ENCODE peak calls at places on chromosomes 5 and 9, in ten cellular contexts. L is CD8-positive, alpha-beta T cell; A is OCI-LY7; S is neural crest cell; F is tibial nerve; I is WTC11; G is breast epithelium; Q is endothelial cell of umbilical vein; R is GM13976; D is H9. C is an unnamed sample.

GRCh38 chr5:63962345-63962744 is at the start of gene HTR1A:
- DNase-seq in D (no peak), S (no peak), R (no peak), A (no peak), G (no peak), Q (no peak), F (no peak), I (peak; percentile 17), L (no peak), C (no peak)

GRCh38 chr9:16526380-16526779 is 344.1 kb downstream of the BNC2 start:
- DNase-seq in L (no peak), I (no peak), S (no peak), A (no peak), R (no peak), D (no peak), Q (peak; percentile 94), G (no peak), F (no peak), C (no peak)

GRCh38 chr5:1995491-1995890 is 112.8 kb upstream of the IRX4 start:
- DNase-seq in L (no peak), I (no peak), S (no peak), G (no peak), D (no peak), A (no peak), Q (no peak), F (no peak), R (no peak), C (no peak)

GRCh38 chr5:142178651-142179050 is 70.1 kb downstream of the NDFIP1 start:
- DNase-seq in S (no peak), G (no peak), R (no peak), L (no peak), A (no peak), D (no peak), I (no peak), F (no peak), Q (no peak), C (no peak)

GRCh38 chr9:22342489-22343217 is 104.0 kb upstream of the DMRTA1 start:
- DNase-seq in Q (peak; percentile 4), L (no peak), G (no peak), I (no peak), F (no peak), S (no peak), D (no peak), R (no peak), A (no peak), C (no peak)

GRCh38 chr5:124238350-124238749 is 508.1 kb downstream of the ZNF608 start:
- DNase-seq in F (no peak), L (no peak), I (no peak), S (no peak), Q (no peak), G (no peak), A (no peak), D (no peak), R (no peak), C (no peak)

GRCh38 chr9:19682416-19682815 is 106.4 kb downstream of the SLC24A2 start:
- DNase-seq in A (no peak), D (no peak), I (no peak), L (no peak), Q (no peak), F (no peak), R (no peak), S (no peak), G (no peak), C (no peak)

GRCh38 chr5:134227259-134227658 is 1.4 kb upstream of the PPP2CA start:
- DNase-seq in A (peak; percentile 30), L (no peak), S (no peak), G (no peak), F (no peak), D (peak; percentile 76), Q (no peak), I (peak; percentile 53), R (no peak), C (no peak)

GRCh38 chr5:115190388-115190787 is 20.7 kb upstream of the TRIM36 start:
- DNase-seq in A (no peak), L (no peak), G (no peak), I (no peak), S (no peak), F (no peak), Q (no peak), R (no peak), D (no peak), C (no peak)

GRCh38 chr9:90219548-90220118 is 423.0 kb downstream of the DIRAS2 start:
- DNase-seq in R (peak; percentile 64), G (no peak), F (no peak), L (peak; percentile 24), D (peak; percentile 68), I (peak; percentile 75), A (peak; percentile 19), Q (no peak), S (no peak), C (no peak)

GRCh38 chr5:131198625-131199024 is 27.9 kb downstream of the LYRM7 start:
- DNase-seq in G (no peak), L (no peak), Q (no peak), I (no peak), A (no peak), R (no peak), S (no peak), D (no peak), F (no peak), C (no peak)

GRCh38 chr9:135925496-135926133 is 18.3 kb upstream of the CAMSAP1 start:
- DNase-seq in F (no peak), A (no peak), S (no peak), I (no peak), Q (no peak), D (no peak), L (no peak), R (peak; percentile 79), G (no peak), C (no peak)

GRCh38 chr5:119031047-119031886 is 39.6 kb upstream of the DMXL1 start:
- DNase-seq in R (peak; percentile 55), Q (no peak), I (no peak), D (no peak), S (no peak), A (peak; percentile 94), G (no peak), L (no peak), F (no peak), C (no peak)

GRCh38 chr9:114503009-114503408 is 2.3 kb downstream of the WHRN start:
- DNase-seq in R (no peak), G (no peak), S (no peak), I (no peak), Q (no peak), A (peak; percentile 61), F (no peak), D (no peak), L (no peak), C (no peak)

GRCh38 chr5:62431735-62432617 is 19.4 kb downstream of the IPO11 start:
- DNase-seq in G (no peak), R (no peak), S (no peak), Q (no peak), F (no peak), A (no peak), D (no peak), I (no peak), L (no peak), C (no peak)

GRCh38 chr5:145587308-145588071 is 247.7 kb downstream of the PRELID2 start:
- DNase-seq in Q (peak; percentile 89), F (no peak), S (no peak), A (no peak), D (no peak), G (no peak), L (no peak), R (no peak), I (no peak), C (no peak)

GRCh38 chr9:69347607-69348006 is 22.6 kb downstream of the ENTREP1 start:
- DNase-seq in A (no peak), F (no peak), R (no peak), Q (peak; percentile 71), G (no peak), I (no peak), L (no peak), S (no peak), D (no peak), C (no peak)

GRCh38 chr5:65102826-65103673 is 334.3 kb downstream of the CWC27 start:
- DNase-seq in I (peak; percentile 62), F (peak; percentile 14), G (peak; percentile 54), R (peak; percentile 82), A (peak; percentile 82), Q (peak; percentile 74), S (no peak), D (peak; percentile 76), L (peak; percentile 26), C (no peak)
- TF ChIP-seq CTCF in I (no peak), F (peak; percentile 18), G (no peak), R (peak; percentile 11), A (peak; percentile 74), Q (peak; percentile 36), S (no peak), D (no peak), L (no peak), C (no peak)

GRCh38 chr9:95077053-95077765 is 240.3 kb downstream of the FANCC start:
- DNase-seq in A (no peak), G (no peak), I (no peak), L (no peak), D (peak; percentile 27), S (no peak), R (no peak), Q (no peak), F (no peak), C (no peak)
- TF ChIP-seq CTCF in A (no peak), G (no peak), I (no peak), L (no peak), D (no peak), S (no peak), R (no peak), Q (no peak), F (peak; percentile 17), C (no peak)

GRCh38 chr9:36855443-36856315 is 178.4 kb downstream of the PAX5 start:
- DNase-seq in S (no peak), A (peak; percentile 71), R (peak; percentile 67), G (no peak), F (no peak), I (peak; percentile 77), D (peak; percentile 86), Q (peak; percentile 3), L (peak; percentile 9), C (no peak)
- TF ChIP-seq CTCF in S (peak; percentile 36), A (peak; percentile 76), R (peak; percentile 15), G (no peak), F (no peak), I (peak; percentile 37), D (peak; percentile 75), Q (peak; percentile 51), L (no peak), C (no peak)

GRCh38 chr5:42993516-42994284 is 46.4 kb downstream of the ANXA2R start:
- DNase-seq in L (peak; percentile 56), S (no peak), I (no peak), R (no peak), G (no peak), Q (peak; percentile 88), A (peak; percentile 46), F (no peak), D (peak; percentile 37), C (no peak)

GRCh38 chr5:42994285-42995151 is 45.6 kb downstream of the ANXA2R start:
- DNase-seq in A (peak; percentile 92), R (peak; percentile 65), G (no peak), F (peak; percentile 81), I (peak; percentile 90), S (peak; percentile 87), Q (peak; percentile 96), L (peak; percentile 79), D (peak; percentile 88), C (peak; percentile 73)

GRCh38 chr5:42992035-42992570 is 48.0 kb downstream of the ANXA2R start:
- DNase-seq in A (no peak), Q (peak; percentile 88), G (peak; percentile 68), R (peak; percentile 76), I (peak; percentile 69), D (peak; percentile 75), S (peak; percentile 52), L (peak; percentile 70), F (peak; percentile 71), C (no peak)

GRCh38 chr5:42991477-42992034 is 48.6 kb downstream of the ANXA2R start:
- DNase-seq in D (peak; percentile 32), Q (no peak), G (no peak), R (peak; percentile 79), S (no peak), I (peak; percentile 31), F (no peak), L (no peak), A (no peak), C (no peak)

GRCh38 chr5:42995152-42995751 is 44.9 kb downstream of the ANXA2R start:
- DNase-seq in S (no peak), G (no peak), L (no peak), D (no peak), R (no peak), F (no peak), A (no peak), Q (no peak), I (no peak), C (no peak)
- TF ChIP-seq CTCF in S (no peak), G (no peak), L (peak; percentile 30), D (no peak), R (no peak), F (no peak), A (peak; percentile 56), Q (no peak), I (no peak), C (no peak)

C was measured in omental fat pad.